ENCODE peak calls at places on chromosomes 7 and 10, in six cellular contexts. One of them, this sample, is unnamed.

GRCh38 chr10:112871021-112871420 is 79.0 kb upstream of the TCF7L2 start:
- DNase-seq in spleen: no peak
- DNase-seq in prostate gland: no peak
- DNase-seq in esophagus squamous epithelium: no peak
- DNase-seq in NB4: no peak
- DNase-seq in ovary: no peak
- DNase-seq in this sample: no peak

GRCh38 chr7:39541493-39541892 is 24.7 kb upstream of the YAE1 start:
- DNase-seq in spleen: no peak
- DNase-seq in prostate gland: no peak
- DNase-seq in esophagus squamous epithelium: no peak
- DNase-seq in NB4: no peak
- DNase-seq in ovary: no peak
- DNase-seq in this sample: peak

GRCh38 chr10:94496010-94496409 is 49.6 kb upstream of the HELLS start:
- DNase-seq in spleen: no peak
- DNase-seq in prostate gland: no peak
- DNase-seq in esophagus squamous epithelium: no peak
- DNase-seq in NB4: no peak
- DNase-seq in ovary: no peak
- DNase-seq in this sample: no peak

GRCh38 chr7:35802102-35802466 is 1.2 kb downstream of the SEPTIN7 start:
- DNase-seq in spleen: no peak
- DNase-seq in prostate gland: no peak
- DNase-seq in esophagus squamous epithelium: no peak
- DNase-seq in NB4: no peak
- DNase-seq in ovary: no peak
- DNase-seq in this sample: no peak

GRCh38 chr7:106604303-106604918 is 56.5 kb downstream of the CCDC71L start:
- DNase-seq in spleen: no peak
- DNase-seq in prostate gland: no peak
- DNase-seq in esophagus squamous epithelium: no peak
- DNase-seq in NB4: peak
- DNase-seq in ovary: no peak
- DNase-seq in this sample: no peak

GRCh38 chr7:43491123-43491522 is 91.8 kb upstream of the STK17A start:
- DNase-seq in spleen: no peak
- DNase-seq in prostate gland: no peak
- DNase-seq in esophagus squamous epithelium: no peak
- DNase-seq in NB4: no peak
- DNase-seq in ovary: no peak
- DNase-seq in this sample: no peak

GRCh38 chr10:63331586-63331985 is 134.2 kb downstream of the JMJD1C start:
- DNase-seq in spleen: no peak
- DNase-seq in prostate gland: no peak
- DNase-seq in esophagus squamous epithelium: no peak
- DNase-seq in NB4: no peak
- DNase-seq in ovary: no peak
- DNase-seq in this sample: no peak

GRCh38 chr7:102395620-102395957 is 574 bp upstream of the PRKRIP1 start:
- DNase-seq in spleen: no peak
- DNase-seq in prostate gland: no peak
- DNase-seq in esophagus squamous epithelium: no peak
- DNase-seq in NB4: peak
- DNase-seq in ovary: no peak
- DNase-seq in this sample: no peak

GRCh38 chr7:50476953-50477625 is 26.9 kb upstream of the FIGNL1 start:
- DNase-seq in spleen: no peak
- DNase-seq in prostate gland: no peak
- DNase-seq in esophagus squamous epithelium: no peak
- DNase-seq in NB4: no peak
- DNase-seq in ovary: no peak
- DNase-seq in this sample: peak

GRCh38 chr10:100997364-100998182 is 2.0 kb upstream of the LZTS2 start:
- DNase-seq in spleen: peak
- DNase-seq in prostate gland: peak
- DNase-seq in esophagus squamous epithelium: no peak
- DNase-seq in NB4: peak
- DNase-seq in ovary: peak
- DNase-seq in this sample: no peak

GRCh38 chr7:10889266-10889898 is 84.3 kb upstream of the PHF14 start:
- DNase-seq in spleen: no peak
- DNase-seq in prostate gland: peak
- DNase-seq in esophagus squamous epithelium: peak
- DNase-seq in NB4: peak
- DNase-seq in ovary: no peak
- DNase-seq in this sample: no peak

GRCh38 chr10:52326382-52326781 is 12.3 kb downstream of the DKK1 start:
- DNase-seq in spleen: no peak
- DNase-seq in prostate gland: no peak
- DNase-seq in esophagus squamous epithelium: no peak
- DNase-seq in NB4: no peak
- DNase-seq in ovary: no peak
- DNase-seq in this sample: no peak
- TF ChIP-seq CTCF in spleen: no peak
- TF ChIP-seq CTCF in prostate gland: no peak
- TF ChIP-seq CTCF in esophagus squamous epithelium: no peak
- TF ChIP-seq CTCF in NB4: no peak
- TF ChIP-seq CTCF in ovary: no peak
- TF ChIP-seq CTCF in this sample: no peak

GRCh38 chr7:152544481-152544927 is 108.7 kb upstream of the KMT2C start:
- DNase-seq in spleen: no peak
- DNase-seq in prostate gland: no peak
- DNase-seq in esophagus squamous epithelium: no peak
- DNase-seq in NB4: no peak
- DNase-seq in ovary: no peak
- DNase-seq in this sample: no peak

GRCh38 chr7:152543801-152544200 is 108.0 kb upstream of the KMT2C start:
- DNase-seq in spleen: no peak
- DNase-seq in prostate gland: no peak
- DNase-seq in esophagus squamous epithelium: no peak
- DNase-seq in NB4: no peak
- DNase-seq in ovary: no peak
- DNase-seq in this sample: no peak

GRCh38 chr7:152537639-152538038 is 101.8 kb upstream of the KMT2C start:
- DNase-seq in spleen: no peak
- DNase-seq in prostate gland: no peak
- DNase-seq in esophagus squamous epithelium: no peak
- DNase-seq in NB4: no peak
- DNase-seq in ovary: no peak
- DNase-seq in this sample: no peak

GRCh38 chr7:152544971-152545619 is 109.3 kb upstream of the KMT2C start:
- DNase-seq in spleen: no peak
- DNase-seq in prostate gland: no peak
- DNase-seq in esophagus squamous epithelium: no peak
- DNase-seq in NB4: no peak
- DNase-seq in ovary: no peak
- DNase-seq in this sample: no peak

GRCh38 chr7:152541892-152542291 is 106.1 kb upstream of the KMT2C start:
- DNase-seq in spleen: peak
- DNase-seq in prostate gland: no peak
- DNase-seq in esophagus squamous epithelium: no peak
- DNase-seq in NB4: no peak
- DNase-seq in ovary: no peak
- DNase-seq in this sample: no peak
- TF ChIP-seq POLR2A in spleen: no peak
- TF ChIP-seq POLR2A in prostate gland: no peak
- TF ChIP-seq POLR2A in esophagus squamous epithelium: no peak
- TF ChIP-seq POLR2A in NB4: no peak
- TF ChIP-seq POLR2A in ovary: no peak
- TF ChIP-seq POLR2A in this sample: no peak

GRCh38 chr7:4166807-4167206 is 515.3 kb upstream of the FOXK1 start:
- DNase-seq in spleen: no peak
- DNase-seq in prostate gland: no peak
- DNase-seq in esophagus squamous epithelium: no peak
- DNase-seq in NB4: no peak
- DNase-seq in ovary: no peak
- DNase-seq in this sample: no peak

GRCh38 chr7:4166340-4166739 is 515.8 kb upstream of the FOXK1 start:
- DNase-seq in spleen: no peak
- DNase-seq in prostate gland: no peak
- DNase-seq in esophagus squamous epithelium: no peak
- DNase-seq in NB4: no peak
- DNase-seq in ovary: no peak
- DNase-seq in this sample: no peak

GRCh38 chr7:4162845-4163564 is 519.1 kb upstream of the FOXK1 start:
- DNase-seq in spleen: no peak
- DNase-seq in prostate gland: no peak
- DNase-seq in esophagus squamous epithelium: no peak
- DNase-seq in NB4: no peak
- DNase-seq in ovary: no peak
- DNase-seq in this sample: no peak

GRCh38 chr7:4163565-4164203 is 518.4 kb upstream of the FOXK1 start:
- DNase-seq in spleen: peak
- DNase-seq in prostate gland: no peak
- DNase-seq in esophagus squamous epithelium: no peak
- DNase-seq in NB4: no peak
- DNase-seq in ovary: no peak
- DNase-seq in this sample: no peak

DNA sequence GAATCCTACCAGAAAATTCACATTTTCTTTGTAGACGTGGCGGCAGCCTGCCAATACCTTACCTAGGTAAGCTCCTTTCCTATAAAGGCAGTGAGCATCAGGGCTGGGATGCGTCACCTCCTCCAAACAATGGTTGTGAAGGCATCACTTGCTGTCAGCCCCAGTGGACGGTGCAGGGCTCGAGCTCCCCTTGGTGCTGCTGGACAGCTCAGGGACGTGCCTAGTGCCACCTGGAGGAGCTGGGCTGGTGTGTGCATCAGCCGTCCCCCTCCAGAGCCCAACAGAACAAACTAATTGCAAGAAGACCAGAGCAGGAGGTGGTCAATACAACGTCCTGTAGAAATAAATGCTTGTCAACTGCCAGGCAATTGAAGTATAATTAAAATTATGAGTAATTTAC is 517.5 kb upstream of the FOXK1 start:
- DNase-seq in spleen: peak
- DNase-seq in prostate gland: no peak
- DNase-seq in esophagus squamous epithelium: no peak
- DNase-seq in NB4: peak
- DNase-seq in ovary: no peak
- DNase-seq in this sample: no peak
- TF ChIP-seq CTCF in spleen: no peak
- TF ChIP-seq CTCF in prostate gland: no peak
- TF ChIP-seq CTCF in esophagus squamous epithelium: no peak
- TF ChIP-seq CTCF in NB4: no peak
- TF ChIP-seq CTCF in ovary: no peak
- TF ChIP-seq CTCF in this sample: no peak

GRCh38 chr7:72924748-72925545 is at the start of gene POM121:
- DNase-seq in spleen: peak
- DNase-seq in prostate gland: peak
- DNase-seq in esophagus squamous epithelium: no peak
- DNase-seq in NB4: peak
- DNase-seq in ovary: peak
- DNase-seq in this sample: peak
- TF ChIP-seq POLR2A in spleen: no peak
- TF ChIP-seq POLR2A in prostate gland: peak
- TF ChIP-seq POLR2A in esophagus squamous epithelium: no peak
- TF ChIP-seq POLR2A in NB4: peak
- TF ChIP-seq POLR2A in ovary: peak
- TF ChIP-seq POLR2A in this sample: peak

GRCh38 chr7:28180031-28180363 is 598 bp downstream of the JAZF1 start:
- DNase-seq in spleen: no peak
- DNase-seq in prostate gland: no peak
- DNase-seq in esophagus squamous epithelium: no peak
- DNase-seq in NB4: no peak
- DNase-seq in ovary: no peak
- DNase-seq in this sample: no peak
- TF ChIP-seq CTCF in spleen: no peak
- TF ChIP-seq CTCF in prostate gland: no peak
- TF ChIP-seq CTCF in esophagus squamous epithelium: no peak
- TF ChIP-seq CTCF in NB4: no peak
- TF ChIP-seq CTCF in ovary: no peak
- TF ChIP-seq CTCF in this sample: no peak

GRCh38 chr7:76317782-76318487 is 15.5 kb downstream of the HSPB1 start:
- DNase-seq in spleen: peak
- DNase-seq in prostate gland: peak
- DNase-seq in esophagus squamous epithelium: peak
- DNase-seq in NB4: peak
- DNase-seq in ovary: peak
- DNase-seq in this sample: peak

GRCh38 chr7:76310102-76310957 is 7.9 kb downstream of the HSPB1 start:
- DNase-seq in spleen: no peak
- DNase-seq in prostate gland: peak
- DNase-seq in esophagus squamous epithelium: no peak
- DNase-seq in NB4: no peak
- DNase-seq in ovary: no peak
- DNase-seq in this sample: no peak

GRCh38 chr7:76316984-76317781 is 14.7 kb downstream of the HSPB1 start:
- DNase-seq in spleen: peak
- DNase-seq in prostate gland: no peak
- DNase-seq in esophagus squamous epithelium: no peak
- DNase-seq in NB4: no peak
- DNase-seq in ovary: peak
- DNase-seq in this sample: no peak

GRCh38 chr7:76315372-76315771 is 12.9 kb downstream of the HSPB1 start:
- DNase-seq in spleen: peak
- DNase-seq in prostate gland: no peak
- DNase-seq in esophagus squamous epithelium: no peak
- DNase-seq in NB4: no peak
- DNase-seq in ovary: no peak
- DNase-seq in this sample: no peak

GRCh38 chr7:76314042-76314721 is 11.7 kb downstream of the HSPB1 start:
- DNase-seq in spleen: peak
- DNase-seq in prostate gland: peak
- DNase-seq in esophagus squamous epithelium: peak
- DNase-seq in NB4: peak
- DNase-seq in ovary: peak
- DNase-seq in this sample: peak
- TF ChIP-seq POLR2A in spleen: no peak
- TF ChIP-seq POLR2A in prostate gland: no peak
- TF ChIP-seq POLR2A in esophagus squamous epithelium: no peak
- TF ChIP-seq POLR2A in NB4: no peak
- TF ChIP-seq POLR2A in ovary: peak
- TF ChIP-seq POLR2A in this sample: no peak

GRCh38 chr10:75314570-75314969 is 78.8 kb upstream of the COMTD1 start:
- DNase-seq in spleen: no peak
- DNase-seq in prostate gland: no peak
- DNase-seq in esophagus squamous epithelium: no peak
- DNase-seq in NB4: no peak
- DNase-seq in ovary: no peak
- DNase-seq in this sample: no peak

GRCh38 chr10:75319274-75319673 is 82.3 kb downstream of the ZNF503 start:
- DNase-seq in spleen: no peak
- DNase-seq in prostate gland: no peak
- DNase-seq in esophagus squamous epithelium: no peak
- DNase-seq in NB4: no peak
- DNase-seq in ovary: no peak
- DNase-seq in this sample: no peak
- TF ChIP-seq CTCF in spleen: no peak
- TF ChIP-seq CTCF in prostate gland: no peak
- TF ChIP-seq CTCF in esophagus squamous epithelium: no peak
- TF ChIP-seq CTCF in NB4: no peak
- TF ChIP-seq CTCF in ovary: no peak
- TF ChIP-seq CTCF in this sample: no peak

This sample was measured in esophagus muscularis mucosa.